ENCODE peak calls at places on chromosomes 16 and 17, in nine cellular contexts. A is left ventricle myocardium inferior, S is heart right ventricle, R is suprapubic skin, V is tibial artery, B is mucosa of descending colon, G is Caco-2, K is OCI-LY7, L is cardiac muscle cell. T is an unnamed sample.

GRCh38 chr17:40699880-40700279 is 3.7 kb downstream of the KRT24 start:
- DNase-seq in A (no peak), R (no peak), B (no peak), K (no peak), S (no peak), G (no peak), L (no peak), V (no peak), T (no peak)

GRCh38 chr16:88977028-88977844 is at the start of gene CBFA2T3:
- DNase-seq in S (peak; percentile 81), A (peak; percentile 84), K (peak; percentile 79), V (peak; percentile 80), R (no peak), G (no peak), L (no peak), B (peak; percentile 87), T (no peak)

GRCh38 chr17:21213491-21214014 is 408 bp downstream of the TMEM11 start:
- DNase-seq in K (peak; percentile 46), A (no peak), S (no peak), L (peak; percentile 69), V (no peak), B (peak; percentile 77), G (peak; percentile 70), R (no peak), T (no peak)

GRCh38 chr16:59067207-59067606 is 333.1 kb upstream of the GOT2 start:
- DNase-seq in V (no peak), K (peak; percentile 85), R (no peak), L (no peak), G (no peak), A (no peak), S (no peak), B (no peak), T (no peak)

GRCh38 chr16:17265177-17265576 is 205.6 kb downstream of the XYLT1 start:
- DNase-seq in B (no peak), R (no peak), S (no peak), A (no peak), K (no peak), L (no peak), V (no peak), G (no peak), T (no peak)

GRCh38 chr16:3854740-3855139 is 25.8 kb downstream of the CREBBP start:
- DNase-seq in G (no peak), S (no peak), V (no peak), A (no peak), R (no peak), K (no peak), L (no peak), B (no peak), T (no peak)

GRCh38 chr16:88905563-88905962 is 39.1 kb upstream of the PABPN1L start:
- DNase-seq in R (no peak), B (no peak), S (no peak), L (peak; percentile 33), G (peak; percentile 49), A (no peak), V (no peak), K (peak; percentile 60), T (no peak)

GRCh38 chr16:71929048-71929447 is 33.7 kb downstream of the IST1 start:
- DNase-seq in S (no peak), L (peak; percentile 42), K (no peak), V (no peak), B (no peak), R (no peak), A (no peak), G (no peak), T (no peak)

GRCh38 chr17:61007980-61008379 is 330.3 kb downstream of the BCAS3 start:
- DNase-seq in A (no peak), L (peak; percentile 14), G (no peak), K (no peak), R (no peak), S (no peak), V (no peak), B (no peak), T (no peak)

GRCh38 chr16:70475054-70475871 is 20.9 kb downstream of the FCSK start:
- DNase-seq in L (no peak), R (no peak), B (peak; percentile 44), G (no peak), S (no peak), A (no peak), V (no peak), K (no peak), T (no peak)

GRCh38 chr17:41868568-41868967 is 3.3 kb upstream of the KLHL11 start:
- DNase-seq in K (no peak), G (no peak), B (no peak), L (no peak), A (no peak), S (no peak), V (no peak), R (no peak), T (no peak)
- H3K36me3 ChIP-seq in K (peaks cover 65% of the 10 kb centered on the region), G (peaks cover 10% of the 10 kb centered on the region), B (no peaks in the 10 kb centered on the region), L (peaks cover 41% of the 10 kb centered on the region), A (peaks cover 63% of the 10 kb centered on the region), S (peaks cover 67% of the 10 kb centered on the region), V (peaks cover 52% of the 10 kb centered on the region), R (peaks cover 61% of the 10 kb centered on the region), T (peaks cover 77% of the 10 kb centered on the region)

GRCh38 chr17:27203241-27203640 is 90.7 kb upstream of the WSB1 start:
- DNase-seq in L (no peak), G (no peak), K (no peak), A (no peak), B (no peak), V (no peak), S (no peak), R (no peak), T (no peak)
- H3K9me3 ChIP-seq in L (no peaks in the 10 kb centered on the region), G (peaks cover 5% of the 10 kb centered on the region), K (no peaks in the 10 kb centered on the region), A (peaks cover 4% of the 10 kb centered on the region), B (no peaks in the 10 kb centered on the region), V (no peaks in the 10 kb centered on the region), S (no peaks in the 10 kb centered on the region), R (no peaks in the 10 kb centered on the region), T (peaks cover 4% of the 10 kb centered on the region)

GRCh38 chr16:77962689-77963088 is 59.7 kb upstream of the CLEC3A start:
- DNase-seq in V (no peak), B (no peak), A (no peak), G (no peak), R (no peak), L (no peak), S (no peak), K (no peak), T (no peak)

GRCh38 chr16:77960771-77961170 is 61.6 kb upstream of the CLEC3A start:
- DNase-seq in G (no peak), B (no peak), L (no peak), K (no peak), A (no peak), V (no peak), R (no peak), S (no peak), T (no peak)

GRCh38 chr16:77965346-77965745 is 57.0 kb upstream of the CLEC3A start:
- DNase-seq in L (peak; percentile 44), R (no peak), V (no peak), G (no peak), A (no peak), K (no peak), B (no peak), S (peak; percentile 25), T (no peak)

GRCh38 chr16:77961811-77962210 is 60.5 kb upstream of the CLEC3A start:
- DNase-seq in G (no peak), V (no peak), B (no peak), S (no peak), K (no peak), A (no peak), R (no peak), L (no peak), T (no peak)

DNA sequence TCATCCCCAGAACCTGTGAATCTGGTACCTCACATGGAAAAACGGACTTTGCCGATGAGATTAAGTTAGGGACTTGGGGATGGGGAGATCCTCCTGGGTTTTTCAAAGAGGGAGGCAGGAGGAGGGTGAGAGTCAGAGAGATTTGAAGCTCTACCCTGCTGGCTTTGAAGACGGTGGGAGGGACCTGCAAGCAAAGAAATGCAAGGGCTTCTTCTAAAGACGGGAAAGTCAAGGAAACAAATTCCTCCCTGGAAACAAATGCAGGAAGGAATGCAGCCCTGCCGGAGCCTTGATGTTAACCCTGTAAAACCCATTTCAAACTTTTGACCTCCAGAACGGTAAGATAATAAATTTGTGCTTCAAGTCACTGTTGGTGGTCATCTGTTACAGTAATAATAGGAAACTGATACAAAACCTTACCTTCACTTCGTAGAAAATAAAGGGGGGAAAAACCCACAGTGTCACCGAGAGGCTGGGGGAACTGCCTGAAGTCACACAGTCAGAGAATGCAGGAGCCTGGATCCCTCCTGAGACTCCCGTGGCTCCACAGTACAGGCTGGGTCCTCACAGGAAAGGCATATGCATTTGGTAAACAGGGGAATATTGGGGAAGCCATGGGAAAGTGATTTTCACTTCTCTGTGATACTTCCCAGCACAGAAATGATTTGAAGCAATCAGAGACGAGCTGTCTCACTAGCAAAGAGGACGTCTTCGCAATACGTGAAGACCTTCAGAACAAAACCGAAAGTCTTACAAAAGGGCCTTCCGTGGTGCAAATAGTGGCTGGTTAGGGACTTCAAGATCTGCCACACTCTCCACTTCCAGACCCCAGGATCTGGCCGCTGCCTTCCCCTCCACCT is 58.9 kb upstream of the CLEC3A start:
- DNase-seq in K (no peak), S (no peak), L (no peak), A (no peak), V (no peak), G (no peak), R (no peak), B (no peak), T (no peak)
- H3K4me3 ChIP-seq in K (no peak overlapping the region), S (no peak overlapping the region), L (no peak overlapping the region), A (no peak overlapping the region), V (no peak overlapping the region), G (no peak overlapping the region), R (no peak overlapping the region), B (no peak overlapping the region), T (no peak overlapping the region)

GRCh38 chr17:35003778-35004177 is 23.5 kb downstream of the LIG3 start:
- DNase-seq in G (no peak), B (no peak), L (no peak), R (no peak), V (no peak), S (no peak), K (no peak), A (no peak), T (no peak)

GRCh38 chr17:35010093-35010492 is 29.8 kb downstream of the LIG3 start:
- DNase-seq in L (no peak), R (no peak), B (no peak), S (no peak), A (no peak), V (no peak), K (no peak), G (no peak), T (no peak)

GRCh38 chr17:35002876-35003551 is 22.7 kb downstream of the LIG3 start:
- DNase-seq in A (peak; percentile 57), G (no peak), R (no peak), B (no peak), V (no peak), S (peak; percentile 52), K (no peak), L (no peak), T (no peak)

GRCh38 chr17:35006961-35007360 is 26.6 kb downstream of the LIG3 start:
- DNase-seq in V (no peak), S (no peak), L (no peak), A (no peak), B (no peak), G (no peak), K (no peak), R (no peak), T (no peak)

GRCh38 chr17:35006345-35006744 is 26.0 kb downstream of the LIG3 start:
- DNase-seq in S (no peak), R (no peak), A (no peak), G (no peak), V (no peak), B (no peak), K (no peak), L (no peak), T (no peak)
- H3K36me3 ChIP-seq in S (peaks cover 75% of the 10 kb centered on the region), R (peaks cover 53% of the 10 kb centered on the region), A (peaks cover 64% of the 10 kb centered on the region), G (peaks cover 4% of the 10 kb centered on the region), V (peaks cover 52% of the 10 kb centered on the region), B (no peaks in the 10 kb centered on the region), K (peaks cover 56% of the 10 kb centered on the region), L (peaks cover 23% of the 10 kb centered on the region), T (peaks cover 30% of the 10 kb centered on the region)

GRCh38 chr17:19320876-19321275 is 41.6 kb downstream of the B9D1 start:
- DNase-seq in A (no peak), L (no peak), K (no peak), V (no peak), S (no peak), R (peak; percentile 44), G (no peak), B (no peak), T (no peak)
- H3K9me3 ChIP-seq in A (peaks cover 6% of the 10 kb centered on the region), L (no peaks in the 10 kb centered on the region), K (peaks cover 7% of the 10 kb centered on the region), V (no peaks in the 10 kb centered on the region), S (no peaks in the 10 kb centered on the region), R (no peaks in the 10 kb centered on the region), G (peaks cover 11% of the 10 kb centered on the region), B (no peaks in the 10 kb centered on the region), T (peaks cover 2% of the 10 kb centered on the region)

T was measured in WERI-Rb-1.